ENCODE peak calls at places on chromosomes 1 and 21, in nine cellular contexts. R is transverse colon, K is GM12878, A is K562, V is HepG2, P is sigmoid colon, C is A549, S is SK-N-SH, D is tibial nerve. O is an unnamed sample.

GRCh38 chr1:24949331-24949881 is 19.3 kb upstream of the RUNX3 start:
- DNase-seq in R (no peak), K (no peak), A (peak), V (peak), P (no peak), C (no peak), S (no peak), D (no peak), O (no peak)

GRCh38 chr1:24894002-24894401 is 36.1 kb downstream of the RUNX3 start:
- DNase-seq in R (no peak), K (no peak), A (no peak), V (no peak), P (no peak), C (no peak), S (no peak), D (no peak), O (no peak)

GRCh38 chr21:44727757-44728156 is 16.4 kb upstream of the TSPEAR start:
- DNase-seq in R (no peak), K (no peak), A (no peak), V (no peak), P (no peak), C (no peak), S (no peak), D (no peak), O (no peak)

GRCh38 chr21:38323721-38324591 is 67.2 kb downstream of the KCNJ15 start:
- DNase-seq in R (no peak), K (no peak), A (no peak), V (no peak), P (no peak), C (no peak), S (no peak), D (no peak), O (no peak)

GRCh38 chr1:86018311-86018923 is 138.2 kb downstream of the COL24A1 start:
- DNase-seq in R (no peak), K (no peak), A (peak), V (peak), P (no peak), C (peak), S (peak), D (peak), O (no peak)

GRCh38 chr1:98322966-98323365 is 338.6 kb upstream of the SNX7 start:
- DNase-seq in R (no peak), K (no peak), A (no peak), V (no peak), P (no peak), C (no peak), S (no peak), D (no peak), O (no peak)

GRCh38 chr1:93722081-93723031 is 40.7 kb upstream of the BCAR3 start:
- DNase-seq in R (no peak), K (no peak), A (no peak), V (no peak), P (no peak), C (no peak), S (peak), D (no peak), O (no peak)

GRCh38 chr21:44508711-44509445 is 31.1 kb downstream of the KRTAP10-1 start:
- DNase-seq in R (no peak), K (no peak), A (no peak), V (no peak), P (no peak), C (no peak), S (no peak), D (no peak), O (no peak)

GRCh38 chr1:21944261-21945074 is 7.4 kb upstream of the HSPG2 start:
- DNase-seq in R (no peak), K (no peak), A (no peak), V (no peak), P (no peak), C (no peak), S (no peak), D (no peak), O (no peak)

GRCh38 chr1:107454786-107455185 is 313.9 kb downstream of the NTNG1 start:
- DNase-seq in R (no peak), K (no peak), A (no peak), V (no peak), P (no peak), C (no peak), S (no peak), D (no peak), O (no peak)

GRCh38 chr1:93489756-93490155 is 41.8 kb downstream of the FNBP1L start:
- DNase-seq in R (no peak), K (no peak), A (no peak), V (no peak), P (no peak), C (no peak), S (no peak), D (no peak), O (no peak)

GRCh38 chr1:111843177-111843576 is 87.5 kb downstream of the DDX20 start:
- DNase-seq in R (no peak), K (no peak), A (no peak), V (no peak), P (no peak), C (no peak), S (no peak), D (no peak), O (no peak)

GRCh38 chr1:87466621-87467020 is 137.9 kb downstream of the LMO4 start:
- DNase-seq in R (no peak), K (no peak), A (no peak), V (no peak), P (no peak), C (no peak), S (no peak), D (no peak), O (no peak)

GRCh38 chr21:41361786-41362604 is at the start of gene MX2:
- DNase-seq in R (peak), K (peak), A (no peak), V (peak), P (peak), C (no peak), S (no peak), D (peak), O (no peak)

GRCh38 chr1:169109561-169110134 is 3.2 kb downstream of the ATP1B1 start:
- DNase-seq in R (peak), K (no peak), A (no peak), V (peak), P (peak), C (peak), S (peak), D (no peak), O (peak)

GRCh38 chr1:169111472-169111871 is 5.0 kb downstream of the ATP1B1 start:
- DNase-seq in R (no peak), K (no peak), A (no peak), V (no peak), P (no peak), C (no peak), S (no peak), D (no peak), O (no peak)

GRCh38 chr1:169110265-169110664 is 3.8 kb downstream of the ATP1B1 start:
- DNase-seq in R (no peak), K (no peak), A (no peak), V (no peak), P (no peak), C (no peak), S (no peak), D (no peak), O (no peak)

GRCh38 chr1:169112241-169112640 is 5.8 kb downstream of the ATP1B1 start:
- DNase-seq in R (peak), K (no peak), A (no peak), V (no peak), P (no peak), C (no peak), S (no peak), D (no peak), O (peak)

DNA sequence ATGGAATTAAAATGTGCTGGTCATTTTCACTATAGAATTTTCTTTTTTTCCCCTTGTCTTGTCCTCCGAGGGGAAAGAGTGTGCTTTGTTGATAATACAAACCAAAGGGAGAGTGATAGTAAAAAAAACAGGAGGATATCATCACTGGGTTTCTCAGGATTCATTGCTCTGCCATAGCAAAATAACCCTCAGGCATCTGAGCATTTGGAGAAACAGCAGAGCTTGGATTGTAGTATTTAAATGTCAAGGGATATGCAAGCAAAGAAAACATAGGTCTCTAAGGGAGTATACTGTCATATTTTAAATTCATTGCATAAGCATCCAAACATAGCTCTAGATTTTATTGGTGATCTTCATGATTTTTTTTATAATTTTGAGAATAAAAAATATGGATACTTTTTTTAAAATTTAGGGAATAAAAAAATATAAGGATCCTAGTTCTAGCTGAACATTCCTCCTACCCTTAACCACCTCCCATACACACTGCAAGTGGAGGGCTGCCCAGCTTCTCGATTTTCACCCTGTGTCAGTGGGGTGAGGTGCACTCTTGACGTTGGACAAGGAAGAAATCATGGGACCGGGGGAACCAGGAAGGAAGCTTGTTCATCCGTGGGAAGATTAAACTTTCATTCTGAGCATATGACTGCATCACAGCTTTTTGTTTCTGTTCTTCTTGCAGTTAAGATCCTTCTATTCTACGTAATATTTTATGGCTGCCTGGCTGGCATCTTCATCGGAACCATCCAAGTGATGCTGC is 4.4 kb downstream of the ATP1B1 start:
- DNase-seq in R (peak), K (no peak), A (no peak), V (no peak), P (peak), C (no peak), S (peak), D (peak), O (no peak)
- H3K27ac ChIP-seq in R (peak), K (no peak), A (no peak), V (peak), P (peak), C (peak), S (peak), D (no peak), O (no peak)

GRCh38 chr1:41528726-41529605 is 44.5 kb upstream of the EDN2 start:
- DNase-seq in R (no peak), K (no peak), A (no peak), V (no peak), P (peak), C (no peak), S (no peak), D (no peak), O (peak)
- TF ChIP-seq EP300 in R (no peak), K (no peak), A (no peak), V (no peak), P (no peak), C (no peak), S (no peak), D (no peak), O (no peak)

GRCh38 chr1:180271640-180272255 is 41.7 kb downstream of the LHX4 start:
- DNase-seq in R (no peak), K (no peak), A (no peak), V (no peak), P (peak), C (no peak), S (no peak), D (no peak), O (no peak)

GRCh38 chr1:180272395-180272794 is 42.3 kb downstream of the LHX4 start:
- DNase-seq in R (no peak), K (no peak), A (no peak), V (no peak), P (no peak), C (no peak), S (no peak), D (no peak), O (no peak)

GRCh38 chr1:180275726-180276125 is 45.7 kb downstream of the LHX4 start:
- DNase-seq in R (no peak), K (no peak), A (no peak), V (no peak), P (no peak), C (no peak), S (no peak), D (no peak), O (no peak)

GRCh38 chr1:180273066-180273465 is 43.0 kb downstream of the LHX4 start:
- DNase-seq in R (no peak), K (no peak), A (no peak), V (no peak), P (no peak), C (no peak), S (no peak), D (no peak), O (no peak)

GRCh38 chr1:180274221-180274620 is 44.2 kb downstream of the LHX4 start:
- DNase-seq in R (no peak), K (no peak), A (no peak), V (no peak), P (no peak), C (no peak), S (no peak), D (no peak), O (no peak)
- H3K27ac ChIP-seq in R (no peak), K (no peak), A (no peak), V (no peak), P (no peak), C (no peak), S (no peak), D (no peak), O (no peak)

DNA sequence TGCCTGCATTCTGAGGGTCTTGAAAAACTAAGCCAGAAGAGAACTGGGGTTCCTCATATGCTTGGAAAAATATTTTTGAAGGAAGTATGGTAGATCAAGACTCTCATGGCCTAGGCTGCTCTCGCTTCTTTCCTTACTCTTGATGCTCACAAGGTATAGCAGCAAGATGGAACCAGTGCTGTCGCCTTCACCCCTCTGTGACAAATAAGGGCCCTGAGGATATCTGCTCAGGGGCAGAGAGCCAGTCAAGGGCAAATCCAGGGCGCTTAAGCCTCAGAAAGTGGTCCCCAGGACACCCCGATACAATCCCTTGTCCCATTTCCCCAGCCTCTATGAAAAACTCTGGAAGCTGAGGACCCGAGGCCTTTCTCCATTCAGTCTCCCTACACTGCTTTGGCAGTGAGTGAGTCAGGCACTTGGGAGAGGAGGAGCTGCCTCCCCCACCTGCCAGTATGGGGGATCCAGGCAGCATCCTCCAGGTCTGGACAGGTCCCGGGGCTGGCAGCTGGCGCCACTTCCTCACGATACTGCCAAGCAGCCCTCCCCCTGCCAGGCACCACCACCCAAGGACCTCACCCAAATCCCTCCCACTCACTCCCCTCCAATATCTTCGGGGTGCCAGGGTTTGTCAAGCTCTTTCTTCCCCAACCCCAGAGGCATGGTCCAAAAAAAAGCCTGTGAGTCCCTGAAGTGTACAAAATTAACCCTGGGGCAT is 1.3 kb downstream of the IGSF9 start:
- DNase-seq in R (no peak), K (no peak), A (no peak), V (no peak), P (no peak), C (no peak), S (no peak), D (no peak), O (no peak)
- TF ChIP-seq EP300 in R (no peak), K (no peak), A (no peak), V (no peak), P (no peak), C (no peak), S (no peak), D (no peak), O (no peak)

GRCh38 chr1:203571661-203572060 is 55.0 kb upstream of the ATP2B4 start:
- DNase-seq in R (no peak), K (no peak), A (no peak), V (no peak), P (no peak), C (no peak), S (no peak), D (no peak), O (no peak)
- H3K27ac ChIP-seq in R (no peak), K (no peak), A (no peak), V (no peak), P (no peak), C (no peak), S (peak), D (no peak), O (no peak)

DNA sequence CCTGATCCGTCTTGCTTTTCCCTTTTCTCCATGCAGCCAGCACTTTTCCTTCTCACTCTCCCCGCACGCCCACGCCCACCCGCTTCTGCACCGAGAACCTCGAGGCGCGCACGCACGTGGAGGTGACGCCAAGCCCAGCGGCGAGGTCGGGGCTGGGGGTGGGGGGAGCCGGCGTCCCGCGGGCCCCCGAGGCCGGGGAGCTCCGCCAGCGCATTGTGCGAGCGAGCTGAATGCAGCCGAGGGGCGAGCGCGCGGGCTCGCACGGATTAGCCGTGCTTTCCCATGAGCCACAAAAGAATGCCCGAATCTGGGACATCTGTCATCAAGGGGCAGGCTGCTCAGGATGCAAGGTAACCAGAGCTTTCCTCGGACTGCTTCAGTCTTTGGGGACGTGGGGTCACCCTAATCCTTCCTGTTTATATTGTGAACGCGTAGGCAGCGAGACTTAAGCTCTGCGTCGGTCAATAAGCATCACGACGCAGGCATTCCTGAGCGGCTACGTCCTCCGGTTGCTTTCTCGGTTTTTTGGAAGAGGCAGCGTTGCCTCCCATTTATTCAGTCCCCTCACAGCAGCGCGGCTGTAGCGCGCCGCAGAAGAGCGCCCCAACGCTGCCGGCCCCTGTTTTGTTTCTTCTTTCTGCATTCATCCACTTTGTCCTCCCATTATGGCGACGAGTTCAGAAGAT is 67.3 kb upstream of the AKT3 start:
- DNase-seq in R (peak), K (no peak), A (no peak), V (no peak), P (peak), C (peak), S (peak), D (no peak), O (peak)
- TF ChIP-seq EP300 in R (no peak), K (no peak), A (no peak), V (no peak), P (no peak), C (no peak), S (no peak), D (no peak), O (no peak)

O was measured in ovary.